ENCODE peak calls at places on chromosomes 3 and 15, in ten cellular contexts. One of them, this sample, is unnamed.

GRCh38 chr3:18761530-18761929 is 336.4 kb upstream of the SATB1 start:
- DNase-seq in H54: no peak
- DNase-seq in uterus: no peak
- DNase-seq in heart left ventricle: no peak
- DNase-seq in sigmoid colon: no peak
- DNase-seq in transverse colon: no peak
- DNase-seq in A549: no peak
- DNase-seq in body of pancreas: no peak
- DNase-seq in endothelial cell of umbilical vein: no peak
- DNase-seq in suprapubic skin: no peak
- DNase-seq in this sample: no peak

GRCh38 chr3:174465177-174465576 is 394.0 kb upstream of the NAALADL2 start:
- DNase-seq in H54: no peak
- DNase-seq in uterus: no peak
- DNase-seq in heart left ventricle: no peak
- DNase-seq in sigmoid colon: no peak
- DNase-seq in transverse colon: no peak
- DNase-seq in A549: no peak
- DNase-seq in body of pancreas: no peak
- DNase-seq in endothelial cell of umbilical vein: no peak
- DNase-seq in suprapubic skin: no peak
- DNase-seq in this sample: no peak

GRCh38 chr15:84653910-84654688 is at the start of gene WDR73:
- DNase-seq in H54: peak
- DNase-seq in uterus: peak
- DNase-seq in heart left ventricle: peak
- DNase-seq in sigmoid colon: peak
- DNase-seq in transverse colon: peak
- DNase-seq in A549: peak
- DNase-seq in body of pancreas: peak
- DNase-seq in endothelial cell of umbilical vein: peak
- DNase-seq in suprapubic skin: peak
- DNase-seq in this sample: peak

GRCh38 chr15:36858423-36858822 is 241.9 kb downstream of the MEIS2 start:
- DNase-seq in H54: no peak
- DNase-seq in uterus: no peak
- DNase-seq in heart left ventricle: no peak
- DNase-seq in sigmoid colon: no peak
- DNase-seq in transverse colon: no peak
- DNase-seq in A549: no peak
- DNase-seq in body of pancreas: no peak
- DNase-seq in endothelial cell of umbilical vein: no peak
- DNase-seq in suprapubic skin: no peak
- DNase-seq in this sample: no peak

GRCh38 chr15:38882226-38882625 is 317.6 kb upstream of the RASGRP1 start:
- DNase-seq in H54: no peak
- DNase-seq in uterus: no peak
- DNase-seq in heart left ventricle: no peak
- DNase-seq in sigmoid colon: no peak
- DNase-seq in transverse colon: no peak
- DNase-seq in A549: no peak
- DNase-seq in body of pancreas: no peak
- DNase-seq in endothelial cell of umbilical vein: no peak
- DNase-seq in suprapubic skin: no peak
- DNase-seq in this sample: no peak

GRCh38 chr3:101996832-101997231 is 147.5 kb downstream of the NFKBIZ start:
- DNase-seq in H54: no peak
- DNase-seq in uterus: no peak
- DNase-seq in heart left ventricle: no peak
- DNase-seq in sigmoid colon: no peak
- DNase-seq in transverse colon: no peak
- DNase-seq in A549: no peak
- DNase-seq in body of pancreas: no peak
- DNase-seq in endothelial cell of umbilical vein: no peak
- DNase-seq in suprapubic skin: no peak
- DNase-seq in this sample: no peak

GRCh38 chr15:96243701-96244100 is 86.8 kb upstream of the NR2F2 start:
- DNase-seq in H54: no peak
- DNase-seq in uterus: no peak
- DNase-seq in heart left ventricle: no peak
- DNase-seq in sigmoid colon: no peak
- DNase-seq in transverse colon: no peak
- DNase-seq in A549: no peak
- DNase-seq in body of pancreas: no peak
- DNase-seq in endothelial cell of umbilical vein: no peak
- DNase-seq in suprapubic skin: no peak
- DNase-seq in this sample: no peak

GRCh38 chr3:106824856-106825255 is 552.4 kb upstream of the CCDC54 start:
- DNase-seq in H54: no peak
- DNase-seq in uterus: no peak
- DNase-seq in heart left ventricle: no peak
- DNase-seq in sigmoid colon: no peak
- DNase-seq in transverse colon: no peak
- DNase-seq in A549: peak
- DNase-seq in body of pancreas: peak
- DNase-seq in endothelial cell of umbilical vein: peak
- DNase-seq in suprapubic skin: no peak
- DNase-seq in this sample: peak

GRCh38 chr3:12752111-12752510 is 6.9 kb downstream of the TMEM40 start:
- DNase-seq in H54: no peak
- DNase-seq in uterus: no peak
- DNase-seq in heart left ventricle: no peak
- DNase-seq in sigmoid colon: no peak
- DNase-seq in transverse colon: no peak
- DNase-seq in A549: no peak
- DNase-seq in body of pancreas: no peak
- DNase-seq in endothelial cell of umbilical vein: no peak
- DNase-seq in suprapubic skin: no peak
- DNase-seq in this sample: no peak

GRCh38 chr15:79089331-79089889 is 1.2 kb downstream of the RASGRF1 start:
- DNase-seq in H54: no peak
- DNase-seq in uterus: no peak
- DNase-seq in heart left ventricle: no peak
- DNase-seq in sigmoid colon: no peak
- DNase-seq in transverse colon: no peak
- DNase-seq in A549: no peak
- DNase-seq in body of pancreas: no peak
- DNase-seq in endothelial cell of umbilical vein: no peak
- DNase-seq in suprapubic skin: peak
- DNase-seq in this sample: no peak

GRCh38 chr15:53787349-53787748 is 27.9 kb upstream of the WDR72 start:
- DNase-seq in H54: no peak
- DNase-seq in uterus: no peak
- DNase-seq in heart left ventricle: no peak
- DNase-seq in sigmoid colon: no peak
- DNase-seq in transverse colon: no peak
- DNase-seq in A549: no peak
- DNase-seq in body of pancreas: no peak
- DNase-seq in endothelial cell of umbilical vein: no peak
- DNase-seq in suprapubic skin: no peak
- DNase-seq in this sample: no peak

GRCh38 chr3:129184396-129184656 is 630 bp upstream of the CNBP start:
- DNase-seq in H54: no peak
- DNase-seq in uterus: no peak
- DNase-seq in heart left ventricle: no peak
- DNase-seq in sigmoid colon: peak
- DNase-seq in transverse colon: peak
- DNase-seq in A549: peak
- DNase-seq in body of pancreas: peak
- DNase-seq in endothelial cell of umbilical vein: no peak
- DNase-seq in suprapubic skin: no peak
- DNase-seq in this sample: no peak

GRCh38 chr3:14537590-14538450 is 2.3 kb downstream of the GRIP2 start:
- DNase-seq in H54: no peak
- DNase-seq in uterus: no peak
- DNase-seq in heart left ventricle: no peak
- DNase-seq in sigmoid colon: peak
- DNase-seq in transverse colon: no peak
- DNase-seq in A549: peak
- DNase-seq in body of pancreas: no peak
- DNase-seq in endothelial cell of umbilical vein: no peak
- DNase-seq in suprapubic skin: no peak
- DNase-seq in this sample: peak

GRCh38 chr3:36813320-36813719 is 49.0 kb upstream of the DCLK3 start:
- DNase-seq in H54: no peak
- DNase-seq in uterus: no peak
- DNase-seq in heart left ventricle: no peak
- DNase-seq in sigmoid colon: no peak
- DNase-seq in transverse colon: no peak
- DNase-seq in A549: no peak
- DNase-seq in body of pancreas: no peak
- DNase-seq in endothelial cell of umbilical vein: no peak
- DNase-seq in suprapubic skin: no peak
- DNase-seq in this sample: no peak

GRCh38 chr3:135057996-135058395 is 262.9 kb downstream of the EPHB1 start:
- DNase-seq in H54: no peak
- DNase-seq in uterus: no peak
- DNase-seq in heart left ventricle: no peak
- DNase-seq in sigmoid colon: no peak
- DNase-seq in transverse colon: no peak
- DNase-seq in A549: no peak
- DNase-seq in body of pancreas: no peak
- DNase-seq in endothelial cell of umbilical vein: no peak
- DNase-seq in suprapubic skin: no peak
- DNase-seq in this sample: no peak

GRCh38 chr3:197482001-197482400 is 73.8 kb downstream of the BDH1 start:
- DNase-seq in H54: no peak
- DNase-seq in uterus: no peak
- DNase-seq in heart left ventricle: no peak
- DNase-seq in sigmoid colon: no peak
- DNase-seq in transverse colon: no peak
- DNase-seq in A549: no peak
- DNase-seq in body of pancreas: no peak
- DNase-seq in endothelial cell of umbilical vein: peak
- DNase-seq in suprapubic skin: no peak
- DNase-seq in this sample: no peak

GRCh38 chr3:113695426-113695817 is 1.0 kb downstream of the USF3 start:
- DNase-seq in H54: no peak
- DNase-seq in uterus: no peak
- DNase-seq in heart left ventricle: no peak
- DNase-seq in sigmoid colon: no peak
- DNase-seq in transverse colon: no peak
- DNase-seq in A549: no peak
- DNase-seq in body of pancreas: no peak
- DNase-seq in endothelial cell of umbilical vein: no peak
- DNase-seq in suprapubic skin: no peak
- DNase-seq in this sample: peak

GRCh38 chr3:77041156-77041696 is 1.3 kb downstream of the ROBO2 start:
- DNase-seq in H54: no peak
- DNase-seq in uterus: no peak
- DNase-seq in heart left ventricle: no peak
- DNase-seq in sigmoid colon: no peak
- DNase-seq in transverse colon: no peak
- DNase-seq in A549: no peak
- DNase-seq in body of pancreas: no peak
- DNase-seq in endothelial cell of umbilical vein: no peak
- DNase-seq in suprapubic skin: no peak
- DNase-seq in this sample: no peak
- TF ChIP-seq POLR2A in H54: no peak
- TF ChIP-seq POLR2A in uterus: no peak
- TF ChIP-seq POLR2A in heart left ventricle: no peak
- TF ChIP-seq POLR2A in sigmoid colon: no peak
- TF ChIP-seq POLR2A in transverse colon: no peak
- TF ChIP-seq POLR2A in A549: no peak
- TF ChIP-seq POLR2A in body of pancreas: no peak
- TF ChIP-seq POLR2A in endothelial cell of umbilical vein: no peak
- TF ChIP-seq POLR2A in suprapubic skin: no peak
- TF ChIP-seq POLR2A in this sample: no peak

GRCh38 chr15:50247819-50248650 is 17.5 kb downstream of the HDC start:
- DNase-seq in H54: no peak
- DNase-seq in uterus: no peak
- DNase-seq in heart left ventricle: no peak
- DNase-seq in sigmoid colon: no peak
- DNase-seq in transverse colon: peak
- DNase-seq in A549: no peak
- DNase-seq in body of pancreas: peak
- DNase-seq in endothelial cell of umbilical vein: no peak
- DNase-seq in suprapubic skin: no peak
- DNase-seq in this sample: peak
- TF ChIP-seq POLR2A in H54: no peak
- TF ChIP-seq POLR2A in uterus: no peak
- TF ChIP-seq POLR2A in heart left ventricle: no peak
- TF ChIP-seq POLR2A in sigmoid colon: no peak
- TF ChIP-seq POLR2A in transverse colon: no peak
- TF ChIP-seq POLR2A in A549: no peak
- TF ChIP-seq POLR2A in body of pancreas: no peak
- TF ChIP-seq POLR2A in endothelial cell of umbilical vein: no peak
- TF ChIP-seq POLR2A in suprapubic skin: no peak
- TF ChIP-seq POLR2A in this sample: no peak

GRCh38 chr3:170359178-170359704 is 1.7 kb downstream of the SKIL start:
- DNase-seq in H54: no peak
- DNase-seq in uterus: no peak
- DNase-seq in heart left ventricle: no peak
- DNase-seq in sigmoid colon: no peak
- DNase-seq in transverse colon: no peak
- DNase-seq in A549: no peak
- DNase-seq in body of pancreas: no peak
- DNase-seq in endothelial cell of umbilical vein: no peak
- DNase-seq in suprapubic skin: no peak
- DNase-seq in this sample: no peak

GRCh38 chr3:170363471-170363994 is 6.0 kb downstream of the SKIL start:
- DNase-seq in H54: no peak
- DNase-seq in uterus: no peak
- DNase-seq in heart left ventricle: no peak
- DNase-seq in sigmoid colon: no peak
- DNase-seq in transverse colon: no peak
- DNase-seq in A549: no peak
- DNase-seq in body of pancreas: no peak
- DNase-seq in endothelial cell of umbilical vein: no peak
- DNase-seq in suprapubic skin: no peak
- DNase-seq in this sample: no peak

GRCh38 chr3:170360476-170360875 is 3.0 kb downstream of the SKIL start:
- DNase-seq in H54: no peak
- DNase-seq in uterus: no peak
- DNase-seq in heart left ventricle: no peak
- DNase-seq in sigmoid colon: no peak
- DNase-seq in transverse colon: no peak
- DNase-seq in A549: peak
- DNase-seq in body of pancreas: no peak
- DNase-seq in endothelial cell of umbilical vein: no peak
- DNase-seq in suprapubic skin: no peak
- DNase-seq in this sample: no peak

GRCh38 chr3:170361711-170362110 is 4.2 kb downstream of the SKIL start:
- DNase-seq in H54: no peak
- DNase-seq in uterus: no peak
- DNase-seq in heart left ventricle: no peak
- DNase-seq in sigmoid colon: no peak
- DNase-seq in transverse colon: no peak
- DNase-seq in A549: no peak
- DNase-seq in body of pancreas: no peak
- DNase-seq in endothelial cell of umbilical vein: no peak
- DNase-seq in suprapubic skin: no peak
- DNase-seq in this sample: no peak

GRCh38 chr3:170360916-170361315 is 3.4 kb downstream of the SKIL start:
- DNase-seq in H54: no peak
- DNase-seq in uterus: no peak
- DNase-seq in heart left ventricle: no peak
- DNase-seq in sigmoid colon: no peak
- DNase-seq in transverse colon: no peak
- DNase-seq in A549: peak
- DNase-seq in body of pancreas: no peak
- DNase-seq in endothelial cell of umbilical vein: no peak
- DNase-seq in suprapubic skin: no peak
- DNase-seq in this sample: no peak
- TF ChIP-seq POLR2A in H54: no peak
- TF ChIP-seq POLR2A in uterus: no peak
- TF ChIP-seq POLR2A in heart left ventricle: no peak
- TF ChIP-seq POLR2A in sigmoid colon: no peak
- TF ChIP-seq POLR2A in transverse colon: no peak
- TF ChIP-seq POLR2A in A549: no peak
- TF ChIP-seq POLR2A in body of pancreas: no peak
- TF ChIP-seq POLR2A in endothelial cell of umbilical vein: peak
- TF ChIP-seq POLR2A in suprapubic skin: no peak
- TF ChIP-seq POLR2A in this sample: no peak

GRCh38 chr15:74995182-74995778 is at the start of gene SCAMP5:
- DNase-seq in H54: peak
- DNase-seq in uterus: peak
- DNase-seq in heart left ventricle: peak
- DNase-seq in sigmoid colon: peak
- DNase-seq in transverse colon: peak
- DNase-seq in A549: peak
- DNase-seq in body of pancreas: peak
- DNase-seq in endothelial cell of umbilical vein: peak
- DNase-seq in suprapubic skin: peak
- DNase-seq in this sample: peak
- TF ChIP-seq POLR2A in H54: peak
- TF ChIP-seq POLR2A in uterus: no peak
- TF ChIP-seq POLR2A in heart left ventricle: no peak
- TF ChIP-seq POLR2A in sigmoid colon: no peak
- TF ChIP-seq POLR2A in transverse colon: no peak
- TF ChIP-seq POLR2A in A549: peak
- TF ChIP-seq POLR2A in body of pancreas: peak
- TF ChIP-seq POLR2A in endothelial cell of umbilical vein: no peak
- TF ChIP-seq POLR2A in suprapubic skin: no peak
- TF ChIP-seq POLR2A in this sample: no peak

This sample was measured in erythroblast.